ENCODE peak calls at places on chromosomes 3 and 15, in four cellular contexts. E is PC-3, T is neural progenitor cell, G is MM.1S. J is an unnamed sample.

GRCh38 chr15:45146405-45146804 is 16.6 kb downstream of the DUOX1 start:
- DNase-seq in G (no peak), T (no peak), E (no peak), J (no peak)

GRCh38 chr3:126292318-126293070 is 64.7 kb downstream of the KLF15 start:
- DNase-seq in T (no peak), G (no peak), E (no peak), J (no peak)

GRCh38 chr3:133269393-133269792 is 130.5 kb upstream of the BFSP2 start:
- DNase-seq in G (no peak), E (no peak), T (no peak), J (no peak)

GRCh38 chr3:117745516-117745915 is 1035.9 kb downstream of the TUSC7 start:
- DNase-seq in T (no peak), E (no peak), G (no peak), J (no peak)

GRCh38 chr3:46861996-46862688 is 1.1 kb downstream of the MYL3 start:
- DNase-seq in T (no peak), E (no peak), G (no peak), J (no peak)

GRCh38 chr3:187689984-187690383 is 12.4 kb downstream of the RTP2 start:
- DNase-seq in G (no peak), T (no peak), E (no peak), J (no peak)

GRCh38 chr3:111667621-111668239 is 72.6 kb upstream of the ZBED2 start:
- DNase-seq in E (no peak), T (no peak), G (peak; percentile 96), J (peak; percentile 90)

GRCh38 chr3:60456180-60456579 is 795.1 kb downstream of the FHIT start:
- DNase-seq in G (no peak), E (no peak), T (no peak), J (no peak)

GRCh38 chr3:32685604-32686185 is 707 bp downstream of the CNOT10 start:
- DNase-seq in E (peak; percentile 12), G (peak; percentile 41), T (no peak), J (no peak)

GRCh38 chr15:41888662-41889253 is 5.1 kb downstream of the SPTBN5 start:
- DNase-seq in E (no peak), T (no peak), G (no peak), J (peak; percentile 37)

GRCh38 chr3:125125822-125126245 is 70.0 kb upstream of the HEG1 start:
- DNase-seq in G (no peak), E (no peak), T (no peak), J (no peak)

GRCh38 chr3:161222662-161223061 is 1.6 kb downstream of the NMD3 start:
- DNase-seq in G (no peak), T (no peak), E (peak; percentile 31), J (peak; percentile 11)

GRCh38 chr3:172678068-172678467 is 32.8 kb downstream of the NCEH1 start:
- DNase-seq in T (no peak), G (no peak), E (peak; percentile 37), J (no peak)

GRCh38 chr3:126932188-126932931 is 50.6 kb upstream of the PLXNA1 start:
- DNase-seq in G (no peak), E (peak; percentile 60), T (no peak), J (no peak)

GRCh38 chr15:77032052-77032646 is 37.2 kb downstream of the PSTPIP1 start:
- DNase-seq in E (no peak), G (no peak), T (no peak), J (no peak)

GRCh38 chr15:90967206-90967605 is 12.5 kb downstream of the RCCD1 start:
- DNase-seq in E (no peak), T (no peak), G (no peak), J (no peak)

GRCh38 chr3:101144080-101144479 is 150.9 kb upstream of the ABI3BP start:
- DNase-seq in G (no peak), E (no peak), T (no peak), J (no peak)

GRCh38 chr3:129577925-129578742 is 28.3 kb downstream of the PLXND1 start:
- DNase-seq in E (no peak), T (no peak), G (no peak), J (peak; percentile 92)

GRCh38 chr15:60585743-60586708 is 107.1 kb upstream of the ICE2 start:
- DNase-seq in G (peak; percentile 77), T (peak; percentile 85), E (peak; percentile 74), J (peak; percentile 82)

GRCh38 chr3:143414571-143415253 is 295.1 kb downstream of the CHST2 start:
- DNase-seq in G (no peak), E (no peak), T (no peak), J (no peak)

GRCh38 chr15:65512807-65513416 is 4.6 kb downstream of the DPP8 start:
- DNase-seq in T (no peak), G (no peak), E (no peak), J (no peak)

GRCh38 chr3:23807161-23808015 is 1.6 kb downstream of the UBE2E1 start:
- DNase-seq in G (peak; percentile 45), T (no peak), E (peak; percentile 51), J (peak; percentile 26)

GRCh38 chr3:13332158-13332557 is 88.0 kb downstream of the NUP210 start:
- DNase-seq in G (peak; percentile 99), T (no peak), E (peak; percentile 65), J (peak; percentile 98)

DNA sequence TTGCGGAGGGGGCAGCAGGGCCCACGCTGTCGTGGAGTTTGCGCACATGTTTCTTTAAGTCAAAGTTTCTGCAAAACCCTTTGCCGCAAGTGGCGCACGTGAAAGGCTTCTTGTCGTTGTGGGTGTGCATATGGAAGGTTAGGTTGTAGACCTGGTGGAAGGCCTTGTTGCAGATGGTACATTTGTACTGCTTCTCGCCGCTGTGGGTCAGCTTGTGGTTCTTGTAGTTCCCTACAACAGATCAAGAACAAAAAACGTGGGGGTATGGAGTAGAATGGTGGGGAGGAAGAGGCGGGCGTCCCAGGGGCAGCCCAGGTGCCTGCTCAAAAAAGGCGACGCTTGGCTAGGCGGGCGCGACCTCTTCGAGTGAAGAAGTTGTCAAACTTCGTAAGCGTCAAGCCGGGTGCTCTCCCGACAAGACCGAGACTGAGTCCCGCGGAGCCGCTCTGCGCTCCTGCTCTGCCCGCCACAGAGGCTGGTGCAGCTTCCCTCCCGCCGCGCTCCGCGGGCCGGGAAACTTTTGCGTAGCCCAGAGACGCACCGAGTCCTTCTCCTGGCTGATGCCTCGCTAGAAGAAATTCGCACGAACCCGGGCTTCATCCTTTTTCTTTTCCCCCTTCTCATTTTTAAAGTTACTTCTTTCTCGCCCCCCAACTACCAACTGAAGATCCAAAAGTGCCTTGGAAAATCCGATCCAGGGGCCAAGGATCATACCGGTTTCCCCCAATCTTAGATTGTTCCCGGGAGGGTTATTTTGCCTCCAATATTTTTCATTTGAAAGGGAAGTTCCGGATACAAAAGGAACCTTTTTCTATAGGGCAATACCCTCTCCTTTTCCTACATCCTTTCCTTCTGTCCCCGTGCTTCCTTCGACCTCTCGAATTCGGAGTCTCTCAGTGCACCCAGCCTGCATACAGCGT is 3.0 kb downstream of the FEZF2 start:
- DNase-seq in G (no peak), T (peak; percentile 86), E (no peak), J (no peak)
- TF ChIP-seq CTCF in G (no peak), T (no peak), E (no peak), J (no peak)

GRCh38 chr15:71366926-71367325 is 251.7 kb downstream of the THSD4 start:
- DNase-seq in T (no peak), E (no peak), G (no peak), J (no peak)
- TF ChIP-seq EZH2phosphoT487 in T (no peak), E (no peak), G (no peak), J (no peak)

GRCh38 chr3:14438262-14438661 is 35.9 kb downstream of the SLC6A6 start:
- DNase-seq in G (no peak), T (no peak), E (no peak), J (no peak)
- H3K4me1 ChIP-seq in G (peaks cover 25% of the 10 kb centered on the region), T (peaks cover 16% of the 10 kb centered on the region), E (peaks cover 40% of the 10 kb centered on the region), J (peaks cover 10% of the 10 kb centered on the region)

DNA sequence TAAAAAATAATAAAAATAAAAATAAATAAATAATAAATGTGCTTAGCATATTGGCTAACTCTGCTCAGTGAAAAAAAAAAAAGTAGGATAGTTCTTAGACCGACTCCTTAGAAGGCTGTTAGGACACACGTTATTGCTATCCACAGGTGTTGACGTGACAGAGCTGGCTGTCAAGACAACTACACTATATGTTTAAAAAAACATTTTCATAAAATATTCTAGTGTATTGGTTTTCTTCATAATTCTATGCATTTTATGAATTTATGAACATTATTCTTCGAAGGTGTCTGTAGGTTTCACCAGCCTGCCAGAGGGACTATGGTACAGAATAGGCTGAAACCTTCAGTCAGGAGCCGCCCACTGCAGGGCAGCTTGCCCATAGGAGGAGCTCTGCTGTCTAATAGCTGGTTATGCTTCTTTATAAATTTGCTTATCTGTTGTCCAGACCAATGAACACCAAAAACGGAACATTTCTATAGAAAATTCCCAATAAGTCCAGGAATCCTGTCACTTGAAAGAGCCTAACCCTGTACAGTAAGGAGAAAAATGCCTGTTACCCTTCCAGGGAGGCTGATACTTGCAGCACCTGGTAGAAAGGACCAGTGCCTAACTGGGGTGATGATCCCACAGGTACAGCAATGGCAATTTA is 9.1 kb downstream of the TM4SF1 start:
- DNase-seq in T (no peak), G (no peak), E (peak; percentile 41), J (no peak)
- TF ChIP-seq CTCF in T (no peak), G (no peak), E (peak; percentile 34), J (no peak)